ENCODE peak calls at places on chromosomes 12 and 14, in nine cellular contexts. E is activated CD4-positive, alpha-beta T cell treated with anti-CD3 and anti-CD28 coated beads, Interleukin-2, amount 50 U/mL, for 1 hour; P is prostate gland; S is GM10248; Z is AG09319; O is activated CD4-positive, CD25-positive, alpha-beta regulatory T cell; X is cardiac fibroblast; G is activated T-cell treated with anti-CD3 and anti-CD28 coated beads, Interleukin-2, amount 50 U/mL, for 24 hours; J is heart right ventricle. N is an unnamed sample.

GRCh38 chr12:31506907-31507306 is 84.0 kb downstream of the DENND5B start:
- DNase-seq in O (no peak), Z (no peak), P (no peak), X (peak; percentile 55), E (no peak), G (no peak), S (no peak), J (no peak), N (no peak)

GRCh38 chr12:109295764-109296425 is 13.2 kb downstream of the FOXN4 start:
- DNase-seq in E (no peak), X (no peak), P (no peak), Z (no peak), S (no peak), O (no peak), J (no peak), G (no peak), N (no peak)

GRCh38 chr12:44835641-44836379 is 40.3 kb downstream of the NELL2 start:
- DNase-seq in E (no peak), S (no peak), G (peak; percentile 46), Z (no peak), J (no peak), P (no peak), O (no peak), X (no peak), N (no peak)

GRCh38 chr12:44972746-44973421 is 78.0 kb downstream of the DBX2 start:
- DNase-seq in E (no peak), G (no peak), J (no peak), X (peak; percentile 8), S (peak; percentile 17), Z (no peak), O (no peak), P (no peak), N (no peak)

GRCh38 chr12:19951664-19952063 is 416.7 kb upstream of the PDE3A start:
- DNase-seq in E (no peak), Z (no peak), X (no peak), P (no peak), O (no peak), S (no peak), G (no peak), J (no peak), N (no peak)

GRCh38 chr14:101201535-101202125 is 298.1 kb upstream of the RTL1 start:
- DNase-seq in O (no peak), S (no peak), Z (no peak), P (no peak), G (no peak), E (no peak), X (no peak), J (no peak), N (no peak)

GRCh38 chr12:7959278-7960063 is 23.5 kb upstream of the SLC2A3 start:
- DNase-seq in P (no peak), X (peak; percentile 40), J (no peak), Z (no peak), G (peak; percentile 66), S (peak; percentile 38), E (peak; percentile 30), O (no peak), N (peak; percentile 22)

GRCh38 chr12:45655186-45655585 is 74.3 kb upstream of the ARID2 start:
- DNase-seq in X (peak; percentile 23), J (no peak), G (peak; percentile 40), O (no peak), Z (no peak), P (no peak), E (peak; percentile 60), S (no peak), N (no peak)

GRCh38 chr12:103830025-103830725 is 10.9 kb downstream of the NT5DC3 start:
- DNase-seq in S (no peak), O (no peak), J (no peak), P (no peak), Z (no peak), G (no peak), X (no peak), E (no peak), N (no peak)

GRCh38 chr12:98721204-98721702 is 76.2 kb downstream of the APAF1 start:
- DNase-seq in G (no peak), Z (no peak), O (no peak), X (no peak), P (no peak), E (no peak), S (no peak), J (no peak), N (no peak)